ENCODE peak calls at places on chromosome 9, in eight cellular contexts. U is astrocyte of the spinal cord; V is ascending aorta; I is PC-3; R is fibroblast of mammary gland; P is AG10803; Z is CD8-positive, alpha-beta T cell; F is kidney. E is an unnamed sample.

GRCh38 chr9:134326754-134327526 is 685 bp downstream of the RXRA start:
- DNase-seq in P (peak), U (peak), Z (no peak), V (no peak), R (peak), F (peak), I (peak), E (peak)

GRCh38 chr9:557601-558201 is 283.8 kb upstream of the DMRT1 start:
- DNase-seq in U (peak), Z (no peak), F (no peak), I (peak), R (no peak), P (no peak), V (no peak), E (no peak)

GRCh38 chr9:78213696-78214095 is 22.2 kb upstream of the CEP78 start:
- DNase-seq in U (peak), F (no peak), V (no peak), R (peak), P (peak), I (peak), Z (no peak), E (no peak)

GRCh38 chr9:136323420-136323819 is 3.9 kb upstream of the GPSM1 start:
- DNase-seq in R (no peak), F (peak), Z (no peak), P (no peak), I (no peak), U (no peak), V (no peak), E (no peak)

GRCh38 chr9:38318755-38319495 is 73.6 kb upstream of the ALDH1B1 start:
- DNase-seq in Z (no peak), R (peak), U (peak), F (no peak), I (no peak), P (peak), V (peak), E (peak)

GRCh38 chr9:33225319-33226152 is 14.4 kb upstream of the SPINK4 start:
- DNase-seq in U (peak), Z (peak), I (peak), F (no peak), P (peak), V (peak), R (peak), E (peak)

GRCh38 chr9:99076030-99076429 is 28.9 kb upstream of the TGFBR1 start:
- DNase-seq in P (no peak), I (no peak), U (no peak), Z (no peak), V (no peak), R (no peak), F (no peak), E (no peak)

GRCh38 chr9:116713266-116713665 is 26.2 kb downstream of the TRIM32 start:
- DNase-seq in U (no peak), V (no peak), Z (no peak), P (no peak), I (no peak), F (no peak), R (no peak), E (peak)

GRCh38 chr9:93085676-93086075 is 10.3 kb upstream of the CARD19 start:
- DNase-seq in F (peak), Z (peak), V (peak), P (no peak), I (no peak), U (no peak), R (no peak), E (no peak)

GRCh38 chr9:20683351-20684034 is 566 bp upstream of the FOCAD start:
- DNase-seq in R (peak), V (peak), F (no peak), P (peak), U (peak), Z (peak), I (peak), E (peak)

GRCh38 chr9:20684865-20685696 is 1.0 kb downstream of the FOCAD start:
- DNase-seq in V (no peak), I (peak), P (peak), U (peak), R (peak), Z (no peak), F (no peak), E (no peak)

GRCh38 chr9:20689833-20690232 is 5.8 kb downstream of the FOCAD start:
- DNase-seq in U (no peak), V (no peak), I (no peak), F (no peak), Z (no peak), P (no peak), R (no peak), E (no peak)

GRCh38 chr9:20684035-20684864 is at the start of gene FOCAD:
- DNase-seq in U (peak), I (peak), Z (peak), P (peak), V (peak), R (peak), F (peak), E (peak)

GRCh38 chr9:20685769-20686168 is 1.7 kb downstream of the FOCAD start:
- DNase-seq in F (no peak), Z (no peak), R (no peak), V (no peak), U (no peak), I (no peak), P (no peak), E (no peak)
- H3K4me3 ChIP-seq in F (no peak), Z (no peak), R (peak), V (peak), U (no peak), I (peak), P (no peak), E (peak)

GRCh38 chr9:110583237-110583636 is 3.7 kb upstream of the SVEP1 start:
- DNase-seq in P (peak), F (no peak), V (no peak), Z (no peak), R (peak), I (peak), U (no peak), E (no peak)
- TF ChIP-seq CTCF in P (peak), F (no peak), V (no peak), Z (no peak), R (peak), I (peak), U (no peak), E (no peak)

GRCh38 chr9:128091144-128091543 is 23.1 kb downstream of the SLC25A25 start:
- DNase-seq in P (peak), R (peak), U (peak), F (peak), I (no peak), Z (no peak), V (peak), E (peak)
- H3K4me3 ChIP-seq in P (peak), R (peak), U (peak), F (no peak), I (no peak), Z (no peak), V (peak), E (peak)

GRCh38 chr9:138053996-138054752 is 176.6 kb downstream of the CACNA1B start:
- DNase-seq in R (no peak), I (no peak), Z (no peak), V (peak), P (no peak), U (no peak), F (peak), E (peak)
- TF ChIP-seq CTCF in R (no peak), I (no peak), Z (no peak), V (no peak), P (no peak), U (no peak), F (no peak), E (no peak)

GRCh38 chr9:127562271-127562780 is 49.8 kb upstream of the STXBP1 start:
- DNase-seq in R (no peak), U (no peak), P (no peak), I (no peak), V (no peak), F (no peak), Z (no peak), E (no peak)
- H3K4me3 ChIP-seq in R (no peak), U (no peak), P (peak), I (peak), V (no peak), F (no peak), Z (no peak), E (no peak)

DNA sequence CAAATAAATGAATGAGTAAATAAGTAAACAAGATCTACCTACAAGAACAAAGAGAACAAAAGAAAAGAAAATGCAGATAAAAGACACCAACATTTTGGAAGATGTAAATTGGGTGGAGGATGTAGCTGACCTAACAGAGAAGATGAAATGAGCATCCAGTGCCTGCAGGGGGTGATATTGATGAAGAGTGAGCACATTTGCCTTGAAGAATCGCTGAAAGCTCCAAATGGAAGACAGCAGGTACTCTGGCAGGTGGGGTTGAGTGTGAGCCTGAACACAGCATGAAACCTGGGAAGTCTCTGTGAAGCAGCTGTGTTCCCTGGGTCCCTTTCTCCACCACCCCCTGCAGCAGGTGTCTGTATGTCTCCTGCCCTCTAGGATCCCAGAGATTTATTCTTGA is 125.6 kb downstream of the NXNL2 start:
- DNase-seq in U (no peak), V (no peak), R (peak), I (peak), P (peak), Z (no peak), F (no peak), E (peak)
- TF ChIP-seq CTCF in U (peak), V (no peak), R (peak), I (peak), P (peak), Z (no peak), F (peak), E (peak)

DNA sequence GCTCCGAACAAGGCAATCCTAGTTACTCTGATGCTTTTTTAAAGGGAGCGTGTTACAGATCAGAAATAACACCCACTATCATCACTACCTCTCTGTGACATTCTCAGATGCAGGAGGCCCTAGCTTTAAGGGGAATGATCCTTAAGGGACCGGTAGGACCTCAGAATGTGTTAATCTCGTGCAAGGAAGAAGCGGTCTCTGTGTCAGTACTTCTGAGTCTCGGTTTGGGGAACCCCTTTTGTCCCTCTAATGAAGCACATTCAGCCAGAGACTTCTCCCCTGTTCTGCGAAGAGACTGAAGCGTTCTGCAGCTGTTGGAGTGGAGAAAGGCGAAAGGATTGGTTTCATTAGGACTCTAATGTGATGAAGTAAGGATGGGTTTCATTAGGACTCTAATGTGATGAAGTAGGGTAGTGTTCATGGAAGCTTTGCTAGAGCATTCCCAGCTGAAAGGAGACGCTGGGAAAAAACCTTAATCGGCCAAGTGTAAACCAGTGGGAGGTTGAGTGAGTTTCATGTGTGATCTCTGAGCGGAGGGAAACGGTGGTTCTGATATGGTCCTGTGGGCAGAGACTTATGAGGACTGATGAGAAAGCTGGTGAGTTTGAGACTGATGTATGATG is 1.6 kb downstream of the PIP5K1B start:
- DNase-seq in I (no peak), Z (no peak), F (no peak), R (no peak), P (no peak), V (no peak), U (no peak), E (no peak)
- H3K4me3 ChIP-seq in I (no peak), Z (no peak), F (peak), R (no peak), P (no peak), V (peak), U (no peak), E (no peak)

DNA sequence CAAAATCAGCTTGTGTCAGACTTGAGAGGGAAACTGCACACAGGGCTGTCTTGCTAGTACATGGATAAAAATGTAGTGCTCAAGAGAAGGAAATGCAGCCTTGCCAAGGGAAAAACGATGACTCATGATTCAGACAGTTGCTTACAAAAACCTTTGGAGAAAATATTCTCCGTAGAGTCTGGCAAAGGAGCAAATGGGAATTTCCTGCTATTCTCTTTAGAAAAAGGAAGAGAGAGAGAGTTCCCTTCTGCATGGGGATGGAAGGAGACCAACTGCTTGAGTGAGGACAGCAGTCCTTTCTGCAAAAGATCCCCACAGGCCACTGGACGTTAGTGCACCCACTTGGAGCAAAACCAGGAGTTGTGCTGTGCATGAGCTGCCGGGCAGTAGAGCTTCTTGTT is 7.6 kb downstream of the IFNB1 start:
- DNase-seq in F (no peak), P (peak), U (peak), I (peak), Z (no peak), R (peak), V (peak), E (peak)
- TF ChIP-seq CTCF in F (no peak), P (peak), U (peak), I (no peak), Z (no peak), R (peak), V (peak), E (peak)

GRCh38 chr9:128891354-128892222 is 9.7 kb downstream of the LRRC8A start:
- DNase-seq in V (no peak), F (no peak), U (no peak), Z (no peak), R (peak), P (no peak), I (no peak), E (no peak)
- H3K4me3 ChIP-seq in V (peak), F (no peak), U (no peak), Z (no peak), R (no peak), P (no peak), I (no peak), E (no peak)